ENCODE peak calls at places on chromosome 7, in four cellular contexts. N is hypothalamus; G is stimulated activated naive CD8-positive, alpha-beta T cell treated with anti-CD3 and anti-CD28 coated beads, Interleukin-15, amount 100 ng/mL, for 72 hours; R is substantia nigra. H is an unnamed sample.

GRCh38 chr7:130966246-130967009 is 232.4 kb upstream of the KLF14 start:
- DNase-seq in N (no peak), G (peak), R (no peak), H (no peak)

GRCh38 chr7:143015926-143016490 is 10.9 kb downstream of the OR9A2 start:
- DNase-seq in N (no peak), G (no peak), R (no peak), H (no peak)

GRCh38 chr7:106246941-106247826 is 37.6 kb downstream of the NAMPT start:
- DNase-seq in N (no peak), G (no peak), R (no peak), H (no peak)

GRCh38 chr7:106358103-106358663 is 73.4 kb upstream of the NAMPT start:
- DNase-seq in N (no peak), G (no peak), R (no peak), H (no peak)

GRCh38 chr7:33868151-33868550 is 37.2 kb upstream of the BMPER start:
- DNase-seq in N (no peak), G (no peak), R (no peak), H (no peak)

GRCh38 chr7:77697535-77697831 is 1.2 kb downstream of the RSBN1L start:
- DNase-seq in N (no peak), G (no peak), R (no peak), H (no peak)

GRCh38 chr7:106736508-106737201 is 75.7 kb upstream of the CCDC71L start:
- DNase-seq in N (no peak), G (peak), R (no peak), H (peak)

GRCh38 chr7:1541431-1542162 is 11.1 kb downstream of the MAFK start:
- DNase-seq in N (no peak), G (no peak), R (no peak), H (no peak)

GRCh38 chr7:157925383-157925875 is 588.6 kb downstream of the DNAJB6 start:
- DNase-seq in N (no peak), G (no peak), R (no peak), H (no peak)

GRCh38 chr7:26153246-26153822 is 1.3 kb downstream of the NFE2L3 start:
- DNase-seq in N (no peak), G (peak), R (no peak), H (no peak)

GRCh38 chr7:77450054-77450453 is 33.9 kb upstream of the GSAP start:
- DNase-seq in N (no peak), G (no peak), R (no peak), H (no peak)

GRCh38 chr7:24936121-24936824 is 43.7 kb downstream of the OSBPL3 start:
- DNase-seq in N (no peak), G (no peak), R (no peak), H (no peak)

GRCh38 chr7:95276114-95276513 is 48.2 kb downstream of the PON1 start:
- DNase-seq in N (no peak), G (no peak), R (no peak), H (no peak)

GRCh38 chr7:52273685-52274610 is 761.5 kb upstream of the POM121L12 start:
- DNase-seq in N (no peak), G (peak), R (no peak), H (peak)

GRCh38 chr7:74337926-74338325 is 48.7 kb downstream of the CLIP2 start:
- DNase-seq in N (no peak), G (no peak), R (no peak), H (no peak)

GRCh38 chr7:44814956-44815355 is 18.5 kb downstream of the PPIA start:
- DNase-seq in N (no peak), G (no peak), R (no peak), H (no peak)

GRCh38 chr7:128191136-128191844 is 49.8 kb upstream of the LEP start:
- DNase-seq in N (no peak), G (no peak), R (no peak), H (no peak)

GRCh38 chr7:92404170-92404614 is 43.1 kb upstream of the GATAD1 start:
- DNase-seq in N (no peak), G (peak), R (no peak), H (no peak)

GRCh38 chr7:81638216-81638615 is 131.6 kb downstream of the HGF start:
- DNase-seq in N (no peak), G (no peak), R (no peak), H (no peak)

GRCh38 chr7:47950714-47951113 is 2.4 kb upstream of the PKD1L1 start:
- DNase-seq in N (no peak), G (no peak), R (no peak), H (peak)

GRCh38 chr7:155844526-155844925 is 32.3 kb upstream of the SHH start:
- DNase-seq in N (no peak), G (no peak), R (no peak), H (no peak)

GRCh38 chr7:55247466-55247865 is 117.7 kb upstream of the LANCL2 start:
- DNase-seq in N (no peak), G (no peak), R (no peak), H (no peak)

GRCh38 chr7:3005257-3005656 is 38.4 kb downstream of the CARD11 start:
- DNase-seq in N (no peak), G (no peak), R (no peak), H (no peak)

GRCh38 chr7:116724560-116725231 is 52.7 kb downstream of the MET start:
- DNase-seq in N (no peak), G (no peak), R (no peak), H (no peak)

GRCh38 chr7:44401692-44402091 is 76.3 kb upstream of the CAMK2B start:
- DNase-seq in N (no peak), G (peak), R (no peak), H (no peak)

GRCh38 chr7:83429493-83429892 is 219.4 kb downstream of the SEMA3E start:
- DNase-seq in N (no peak), G (no peak), R (no peak), H (no peak)

GRCh38 chr7:91949221-91950009 is 8.8 kb downstream of the AKAP9 start:
- DNase-seq in N (no peak), G (no peak), R (no peak), H (no peak)

GRCh38 chr7:149625339-149625946 is 127.8 kb upstream of the ZNF746 start:
- DNase-seq in N (no peak), G (peak), R (no peak), H (peak)

GRCh38 chr7:139673230-139673629 is 104.6 kb downstream of the HIPK2 start:
- DNase-seq in N (no peak), G (peak), R (no peak), H (no peak)

GRCh38 chr7:45596665-45597095 is 22.5 kb downstream of the ADCY1 start:
- DNase-seq in N (no peak), G (no peak), R (no peak), H (no peak)

GRCh38 chr7:91264924-91265681 is 870 bp downstream of the FZD1 start:
- DNase-seq in N (no peak), G (peak), R (no peak), H (peak)

GRCh38 chr7:63039882-63040281 is 958.8 kb upstream of the ZNF722 start:
- DNase-seq in N (no peak), G (no peak), R (no peak), H (no peak)

GRCh38 chr7:117582219-117582704 is 102.4 kb downstream of the CFTR start:
- DNase-seq in N (no peak), G (no peak), R (no peak), H (no peak)

GRCh38 chr7:36653011-36653670 is 71.2 kb downstream of the AOAH start:
- DNase-seq in N (no peak), G (no peak), R (no peak), H (no peak)

GRCh38 chr7:17098515-17098914 is 199.9 kb upstream of the AHR start:
- DNase-seq in N (no peak), G (no peak), R (no peak), H (no peak)

GRCh38 chr7:73340514-73340913 is 12.6 kb downstream of the FKBP6 start:
- DNase-seq in N (no peak), G (no peak), R (no peak), H (no peak)

H was measured in globus pallidus.